ENCODE peak calls at places on chromosomes 12 and 14, in six cellular contexts. Q is substantia nigra, C is ureter, W is Peyer's patch, B is RPMI8226, Y is ovary. V is an unnamed sample.

GRCh38 chr14:63840981-63841380 is 11.8 kb upstream of the SYNE2 start:
- DNase-seq in Q (no peak), W (peak), Y (no peak), B (peak), C (no peak), V (no peak)

GRCh38 chr12:57470286-57470969 is 9.2 kb downstream of the ARHGAP9 start:
- DNase-seq in Q (no peak), C (no peak), B (no peak), W (no peak), Y (no peak), V (no peak)

GRCh38 chr14:69154779-69155178 is 1.9 kb upstream of the DCAF5 start:
- DNase-seq in B (no peak), Y (no peak), C (no peak), Q (no peak), W (no peak), V (no peak)

GRCh38 chr12:122849352-122850047 is 14.2 kb downstream of the HIP1R start:
- DNase-seq in C (no peak), Y (no peak), W (no peak), Q (peak), B (no peak), V (no peak)

GRCh38 chr12:47207005-47207717 is 127.4 kb upstream of the AMIGO2 start:
- DNase-seq in B (peak), W (peak), Y (no peak), Q (no peak), C (no peak), V (no peak)

GRCh38 chr12:119153477-119154434 is 25.0 kb upstream of the HSPB8 start:
- DNase-seq in W (no peak), Q (no peak), B (peak), Y (peak), C (peak), V (no peak)

GRCh38 chr14:58430156-58430555 is 2.6 kb downstream of the KIAA0586 start:
- DNase-seq in Q (no peak), W (no peak), Y (no peak), C (no peak), B (no peak), V (no peak)

GRCh38 chr12:91746976-91747375 is 398.7 kb downstream of the BTG1 start:
- DNase-seq in Y (no peak), B (no peak), C (no peak), Q (no peak), W (no peak), V (no peak)

GRCh38 chr14:55752580-55753365 is 172.8 kb downstream of the KTN1 start:
- DNase-seq in Q (no peak), B (no peak), W (no peak), Y (no peak), C (peak), V (no peak)

GRCh38 chr12:96354326-96354725 is 45.9 kb downstream of the CDK17 start:
- DNase-seq in B (no peak), C (no peak), Y (no peak), W (no peak), Q (no peak), V (no peak)

GRCh38 chr12:109606261-109607028 is 32.9 kb downstream of the MVK start:
- DNase-seq in B (no peak), W (no peak), C (no peak), Y (peak), Q (peak), V (no peak)

GRCh38 chr12:109950625-109951024 is 45.5 kb downstream of the GIT2 start:
- DNase-seq in C (no peak), B (no peak), Y (no peak), W (no peak), Q (no peak), V (no peak)

GRCh38 chr12:76249501-76249900 is 98.7 kb downstream of the BBS10 start:
- DNase-seq in W (no peak), Y (no peak), B (no peak), C (no peak), Q (no peak), V (no peak)

GRCh38 chr12:113903381-113903863 is 62.7 kb downstream of the RBM19 start:
- DNase-seq in W (no peak), Q (no peak), C (no peak), Y (no peak), B (no peak), V (no peak)

GRCh38 chr12:30000401-30000800 is 216.7 kb upstream of the TMTC1 start:
- DNase-seq in C (no peak), W (no peak), Y (no peak), B (no peak), Q (no peak), V (no peak)

GRCh38 chr12:95116773-95117172 is 43.4 kb upstream of the NR2C1 start:
- DNase-seq in Y (no peak), W (no peak), Q (no peak), C (peak), B (no peak), V (no peak)

GRCh38 chr12:14841761-14842160 is 1.6 kb downstream of the ART4 start:
- DNase-seq in C (no peak), B (no peak), Y (no peak), Q (no peak), W (no peak), V (no peak)

GRCh38 chr12:100721193-100721592 is 73.4 kb upstream of the ANO4 start:
- DNase-seq in W (no peak), C (no peak), B (no peak), Q (no peak), Y (no peak), V (no peak)

GRCh38 chr14:77151245-77151644 is 9.7 kb upstream of the ZDHHC22 start:
- DNase-seq in W (no peak), Q (no peak), B (peak), C (no peak), Y (no peak), V (peak)

GRCh38 chr12:77888611-77889010 is 57.9 kb downstream of the NAV3 start:
- DNase-seq in C (no peak), W (no peak), Q (no peak), Y (no peak), B (no peak), V (no peak)

GRCh38 chr14:58942516-58942915 is 246.0 kb upstream of the DAAM1 start:
- DNase-seq in B (no peak), Q (no peak), Y (no peak), W (no peak), C (no peak), V (no peak)

GRCh38 chr12:127389923-127390322 is 877.0 kb upstream of the TMEM132C start:
- DNase-seq in W (no peak), Q (no peak), C (no peak), Y (no peak), B (no peak), V (no peak)

GRCh38 chr14:97878727-97879126 is 1081.5 kb downstream of the VRK1 start:
- DNase-seq in B (no peak), C (peak), W (no peak), Y (no peak), Q (no peak), V (no peak)

GRCh38 chr14:95362180-95362494 is 42.4 kb upstream of the CLMN start:
- DNase-seq in W (no peak), Y (no peak), Q (no peak), C (no peak), B (no peak), V (no peak)

GRCh38 chr12:92030618-92031017 is 115.0 kb downstream of the BTG1 start:
- DNase-seq in Y (no peak), Q (no peak), C (peak), B (no peak), W (peak), V (peak)

GRCh38 chr12:100141666-100141997 is 1.0 kb downstream of the BLTP3B start:
- DNase-seq in B (peak), Q (no peak), C (no peak), W (no peak), Y (no peak), V (peak)

GRCh38 chr12:125247477-125247876 is 182.2 kb downstream of the AACS start:
- DNase-seq in Q (no peak), B (no peak), W (no peak), Y (no peak), C (no peak), V (no peak)

GRCh38 chr14:24674204-24674970 is 40.4 kb upstream of the GZMB start:
- DNase-seq in W (peak), C (no peak), B (no peak), Q (no peak), Y (no peak), V (no peak)

GRCh38 chr12:124452576-124453391 is 114.6 kb downstream of the NCOR2 start:
- DNase-seq in Q (no peak), Y (no peak), C (no peak), B (no peak), W (no peak), V (no peak)

GRCh38 chr12:52813885-52814709 is at the start of gene KRT4:
- DNase-seq in B (no peak), C (no peak), Q (no peak), Y (no peak), W (no peak), V (no peak)

V was measured in cerebellar nuclear complex.